ENCODE peak calls at places on chromosomes 2 and 18, in four cellular contexts. T is HepG2, U is H1, H is GM12878. I is an unnamed sample.

GRCh38 chr2:159879061-159879604 is 81.1 kb upstream of the CD302 start:
- DNase-seq in T (no peak), U (no peak), H (peak; percentile 77), I (no peak)

GRCh38 chr2:201369762-201370161 is 12.6 kb upstream of the FLACC1 start:
- DNase-seq in T (peak; percentile 42), U (no peak), H (no peak), I (no peak)

GRCh38 chr18:29780814-29781213 is 1261.7 kb downstream of the DSC3 start:
- DNase-seq in T (no peak), U (no peak), H (no peak), I (no peak)

GRCh38 chr2:228875152-228875875 is 395.8 kb downstream of the PID1 start:
- DNase-seq in T (no peak), U (no peak), H (no peak), I (no peak)

GRCh38 chr18:57657566-57657965 is 35.9 kb upstream of the NARS1 start:
- DNase-seq in T (no peak), U (no peak), H (no peak), I (no peak)

GRCh38 chr2:220855296-220855695 is 716.8 kb downstream of the EPHA4 start:
- DNase-seq in T (no peak), U (no peak), H (no peak), I (no peak)

GRCh38 chr2:96091711-96092579 is 24.4 kb downstream of the ADRA2B start:
- DNase-seq in T (no peak), U (peak; percentile 54), H (no peak), I (no peak)

GRCh38 chr2:51103205-51103604 is 71.3 kb upstream of the NRXN1 start:
- DNase-seq in T (peak; percentile 49), U (peak; percentile 51), H (no peak), I (peak; percentile 2)

GRCh38 chr2:234165421-234165820 is 114.9 kb downstream of the SPP2 start:
- DNase-seq in T (no peak), U (no peak), H (no peak), I (peak; percentile 36)

GRCh38 chr2:211354481-211354880 is 798.1 kb downstream of the CPS1 start:
- DNase-seq in T (no peak), U (no peak), H (no peak), I (no peak)

GRCh38 chr2:46666044-46666662 is 186.8 kb downstream of the TMEM247 start:
- DNase-seq in T (no peak), U (no peak), H (no peak), I (no peak)

GRCh38 chr2:53826587-53827397 is 33.0 kb downstream of the GPR75 start:
- DNase-seq in T (peak; percentile 100), U (no peak), H (no peak), I (no peak)

GRCh38 chr2:96247896-96248295 is 17.9 kb downstream of the TMEM127 start:
- DNase-seq in T (no peak), U (no peak), H (no peak), I (no peak)

GRCh38 chr2:75030218-75031009 is 72.0 kb downstream of the POLE4 start:
- DNase-seq in T (no peak), U (no peak), H (no peak), I (no peak)

GRCh38 chr2:37653805-37654378 is 17.6 kb downstream of the CDC42EP3 start:
- DNase-seq in T (no peak), U (no peak), H (peak; percentile 84), I (no peak)

GRCh38 chr18:66616523-66616983 is 12.7 kb upstream of the CDH19 start:
- DNase-seq in T (peak; percentile 35), U (peak; percentile 52), H (no peak), I (peak; percentile 3)

GRCh38 chr2:60840880-60841279 is 40.5 kb upstream of the REL start:
- DNase-seq in T (no peak), U (no peak), H (peak; percentile 86), I (no peak)

GRCh38 chr2:231198291-231199173 is at the start of gene ARMC9:
- DNase-seq in T (peak; percentile 67), U (peak; percentile 91), H (peak; percentile 38), I (peak; percentile 99)

GRCh38 chr2:66862871-66863650 is 428.1 kb downstream of the MEIS1 start:
- DNase-seq in T (no peak), U (no peak), H (no peak), I (no peak)

GRCh38 chr18:76441002-76441667 is 53.9 kb downstream of the ZNF516 start:
- DNase-seq in T (no peak), U (no peak), H (no peak), I (no peak)

GRCh38 chr2:16763493-16763899 is 97.9 kb upstream of the CYRIA start:
- DNase-seq in T (no peak), U (no peak), H (no peak), I (no peak)

GRCh38 chr2:217402622-217403383 is 542.9 kb upstream of the TNP1 start:
- DNase-seq in T (no peak), U (no peak), H (no peak), I (no peak)

GRCh38 chr2:154495455-154495868 is 203.0 kb upstream of the KCNJ3 start:
- DNase-seq in T (peak; percentile 18), U (no peak), H (peak; percentile 46), I (no peak)

GRCh38 chr2:95022309-95023221 is 2.9 kb upstream of the MAL start:
- DNase-seq in T (peak; percentile 53), U (peak; percentile 94), H (peak; percentile 69), I (peak; percentile 85)
- TF ChIP-seq TCF12 in T (no peak), U (no peak), H (peak; percentile 68), I (no peak)

GRCh38 chr18:78711971-78712370 is 267.6 kb upstream of the SALL3 start:
- DNase-seq in T (no peak), U (no peak), H (no peak), I (no peak)
- TF ChIP-seq TCF12 in T (no peak), U (no peak), H (no peak), I (no peak)

GRCh38 chr2:212940816-212941215 is 210.6 kb downstream of the IKZF2 start:
- DNase-seq in T (no peak), U (no peak), H (no peak), I (no peak)

GRCh38 chr2:212938144-212938793 is 213.1 kb downstream of the IKZF2 start:
- DNase-seq in T (no peak), U (no peak), H (no peak), I (no peak)

GRCh38 chr2:212935749-212936148 is 215.7 kb downstream of the IKZF2 start:
- DNase-seq in T (no peak), U (no peak), H (no peak), I (no peak)

GRCh38 chr2:212939777-212940531 is 211.5 kb downstream of the IKZF2 start:
- DNase-seq in T (peak; percentile 31), U (no peak), H (no peak), I (no peak)

DNA sequence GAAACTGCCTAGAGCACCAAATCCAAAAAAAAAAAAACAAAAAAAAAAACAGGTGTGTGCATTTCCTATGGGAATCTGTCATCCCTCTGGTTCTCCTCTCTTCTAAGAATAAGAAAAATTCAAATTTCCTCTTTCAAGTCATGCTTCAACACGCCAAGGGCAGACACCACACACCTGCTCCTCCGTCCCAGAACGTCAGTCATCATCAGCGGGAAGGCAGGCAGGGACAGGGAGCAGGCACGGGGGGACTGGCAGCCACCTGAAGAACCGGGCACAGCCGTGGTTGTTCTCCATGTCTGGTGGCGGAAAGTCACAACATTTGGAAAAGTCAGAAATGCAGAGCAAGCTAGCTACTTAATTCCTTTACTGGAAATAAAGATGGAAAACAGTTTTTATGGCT is 214.8 kb downstream of the IKZF2 start:
- DNase-seq in T (no peak), U (no peak), H (no peak), I (no peak)
- TF ChIP-seq TCF12 in T (no peak), U (no peak), H (no peak), I (no peak)

GRCh38 chr2:109609352-109610024 is 4.3 kb downstream of the SEPTIN10 start:
- DNase-seq in T (no peak), U (no peak), H (no peak), I (no peak)
- TF ChIP-seq TCF12 in T (no peak), U (no peak), H (no peak), I (peak; percentile 45)

DNA sequence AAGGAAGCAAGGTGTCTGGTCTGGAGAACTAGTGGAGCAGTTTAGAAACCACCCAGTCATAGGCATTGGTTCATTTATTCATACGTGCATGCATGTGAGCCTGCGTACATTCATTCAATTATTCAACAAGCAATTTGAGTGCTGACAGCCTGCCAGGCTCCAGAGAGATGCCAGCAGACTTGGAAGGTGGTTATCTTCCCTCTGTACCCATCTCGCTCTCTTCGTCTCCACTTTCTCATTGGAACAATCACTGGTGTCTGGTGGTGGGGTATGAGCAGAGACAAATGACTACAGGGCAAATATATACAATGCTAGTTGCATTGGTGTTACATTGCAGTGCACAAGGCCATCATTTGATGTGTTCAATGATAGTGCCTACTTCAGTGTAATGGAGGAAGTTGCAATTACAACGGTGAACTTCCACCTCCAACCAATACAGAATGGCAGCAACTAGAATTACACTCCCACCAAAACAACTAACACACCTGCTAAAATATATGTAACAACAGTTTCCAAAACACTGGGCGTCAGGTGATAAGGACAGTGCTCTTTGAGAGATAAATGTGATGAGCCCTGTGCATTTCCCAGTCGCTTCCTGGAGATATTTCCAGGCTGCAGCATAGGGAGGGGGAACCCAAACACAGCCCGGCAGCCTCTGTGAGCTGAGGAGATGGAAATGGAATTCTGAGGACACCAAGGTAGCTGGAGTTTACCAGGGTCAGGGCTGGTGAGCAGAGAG is 32.6 kb upstream of the CNGA3 start:
- DNase-seq in T (no peak), U (no peak), H (no peak), I (no peak)
- TF ChIP-seq TCF12 in T (no peak), U (no peak), H (no peak), I (no peak)

GRCh38 chr18:14914771-14915170 is 166.8 kb downstream of the ANKRD30B start:
- DNase-seq in T (no peak), U (no peak), H (no peak), I (no peak)
- TF ChIP-seq TCF12 in T (no peak), U (no peak), H (no peak), I (no peak)

DNA sequence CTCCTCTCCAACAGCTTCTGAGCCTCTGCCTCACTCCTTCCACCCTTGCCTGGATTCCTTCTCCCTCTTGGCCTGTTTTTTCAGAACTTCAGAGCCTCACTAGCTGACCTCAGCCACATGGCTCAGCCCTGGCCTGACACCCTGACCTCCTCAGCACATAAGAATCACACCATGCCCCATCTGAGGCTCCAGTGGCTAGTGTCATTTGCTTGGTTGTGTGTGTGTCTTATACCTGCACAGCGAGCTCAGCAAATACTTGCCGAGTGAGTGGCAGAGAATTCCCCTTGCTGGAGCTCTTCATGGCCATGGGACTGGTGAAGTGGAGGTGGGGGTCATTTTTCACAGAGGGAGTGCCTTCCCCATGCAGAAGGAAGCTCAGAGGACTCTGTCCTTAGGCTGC is 70.2 kb downstream of the CELF4 start:
- DNase-seq in T (no peak), U (no peak), H (no peak), I (no peak)
- TF ChIP-seq TCF12 in T (no peak), U (no peak), H (no peak), I (no peak)

DNA sequence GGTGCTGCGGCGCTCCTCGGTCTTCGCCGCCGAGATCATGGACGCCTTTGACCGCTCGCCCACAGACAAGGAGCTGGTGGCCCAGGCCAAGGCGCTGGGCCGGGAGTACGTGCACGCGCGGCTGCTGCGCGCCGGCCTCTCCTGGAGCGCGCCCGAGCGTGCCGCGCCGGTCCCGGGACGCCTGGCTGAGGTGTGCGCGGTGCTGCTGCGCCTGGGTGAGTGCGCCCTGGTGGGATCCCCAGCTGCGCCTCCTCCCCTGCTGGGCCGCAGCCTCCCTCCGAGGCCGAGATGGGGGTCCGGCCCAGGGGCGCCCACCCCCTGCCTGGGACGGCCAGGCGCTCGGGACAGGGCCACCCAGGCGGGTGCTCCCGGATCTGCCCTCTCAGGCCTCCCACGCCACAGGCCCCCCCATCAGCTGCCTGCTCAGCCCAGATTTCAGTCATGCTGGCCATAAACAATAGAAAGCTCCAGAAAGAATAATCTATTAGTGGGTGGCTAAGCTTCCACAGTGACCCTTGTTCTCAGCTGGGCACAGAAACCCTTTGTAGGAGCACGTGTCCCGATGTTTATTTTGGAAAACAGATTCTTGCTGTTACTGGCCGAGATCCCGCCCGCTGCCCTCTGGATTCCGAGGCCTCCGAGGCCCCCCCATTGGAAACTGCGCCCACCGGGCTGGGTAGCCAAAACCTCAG is 1.1 kb downstream of the BOK start:
- DNase-seq in T (peak; percentile 61), U (peak; percentile 75), H (no peak), I (peak; percentile 56)
- TF ChIP-seq TCF12 in T (no peak), U (no peak), H (no peak), I (no peak)